ENCODE peak calls at places on chromosomes 2 and 18, in eight cellular contexts. H is kidney, U is colonic mucosa, D is brain microvascular endothelial cell, Q is lower lobe of right lung, E is GM23248, A is HL-60, P is stomach. Y is an unnamed sample.

GRCh38 chr2:23386422-23387220 is 1.6 kb downstream of the KLHL29 start:
- DNase-seq in U (peak), D (no peak), E (peak), Q (peak), A (no peak), P (no peak), H (peak), Y (no peak)

GRCh38 chr2:21836766-21837543 is 713.2 kb downstream of the TDRD15 start:
- DNase-seq in Q (no peak), E (no peak), U (no peak), P (no peak), A (no peak), H (no peak), D (peak), Y (no peak)

GRCh38 chr2:156340818-156341481 is 8.4 kb upstream of the NR4A2 start:
- DNase-seq in A (peak), D (no peak), E (peak), H (no peak), Q (no peak), P (no peak), U (no peak), Y (no peak)

GRCh38 chr2:202494300-202494699 is 118.2 kb downstream of the BMPR2 start:
- DNase-seq in P (no peak), U (peak), H (no peak), E (peak), A (no peak), D (peak), Q (no peak), Y (no peak)

GRCh38 chr18:75846321-75846720 is 418.8 kb upstream of the SMIM21 start:
- DNase-seq in U (no peak), P (no peak), A (no peak), E (no peak), D (no peak), H (no peak), Q (no peak), Y (no peak)

GRCh38 chr18:45282101-45282812 is 333.0 kb upstream of the SLC14A2 start:
- DNase-seq in D (no peak), U (no peak), Q (no peak), P (no peak), A (no peak), E (peak), H (no peak), Y (no peak)

GRCh38 chr2:42933824-42934254 is 141.5 kb upstream of the HAAO start:
- DNase-seq in Q (no peak), P (peak), D (no peak), E (no peak), A (no peak), U (no peak), H (no peak), Y (no peak)

GRCh38 chr2:240237609-240238151 is 97.2 kb upstream of the OTOS start:
- DNase-seq in D (peak), A (no peak), E (peak), P (peak), U (peak), Q (peak), H (no peak), Y (peak)

GRCh38 chr18:42053188-42053781 is 98.3 kb downstream of the PIK3C3 start:
- DNase-seq in P (peak), E (peak), D (peak), Q (no peak), H (no peak), A (peak), U (peak), Y (no peak)

GRCh38 chr2:125405816-125406215 is 1250.1 kb upstream of the GYPC start:
- DNase-seq in U (no peak), H (no peak), Q (no peak), D (peak), A (no peak), P (no peak), E (peak), Y (no peak)

GRCh38 chr2:234708091-234708683 is 211.3 kb upstream of the ARL4C start:
- DNase-seq in U (no peak), P (no peak), D (no peak), H (no peak), E (no peak), Q (no peak), A (no peak), Y (no peak)

GRCh38 chr2:1757567-1757966 is 13.3 kb upstream of the PXDN start:
- DNase-seq in E (no peak), Q (no peak), D (no peak), A (no peak), H (no peak), P (no peak), U (no peak), Y (no peak)

GRCh38 chr2:216195565-216195978 is 86.4 kb downstream of the XRCC5 start:
- DNase-seq in D (peak), U (no peak), Q (no peak), H (no peak), A (no peak), P (no peak), E (peak), Y (no peak)

DNA sequence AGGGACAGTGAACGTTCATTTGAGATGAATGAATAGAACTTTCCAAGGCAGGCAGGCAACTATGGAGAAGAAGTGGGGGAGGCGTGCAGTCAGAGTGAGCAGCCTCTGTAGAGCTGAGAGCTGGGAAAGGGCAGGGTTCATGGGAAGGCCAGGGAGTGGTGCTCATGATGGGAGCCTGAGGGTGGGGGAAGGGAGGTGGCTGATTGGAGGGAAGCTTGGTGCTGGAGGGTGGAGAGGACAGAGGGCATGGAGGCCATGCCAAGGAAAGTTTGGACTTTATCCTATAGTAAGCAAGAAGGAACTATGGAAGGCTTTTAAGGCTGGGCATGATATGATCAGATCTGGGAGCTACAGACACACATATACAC is 47.6 kb upstream of the LGALSL start:
- DNase-seq in U (peak), Q (no peak), D (no peak), P (peak), A (no peak), H (no peak), E (peak), Y (no peak)
- H3K27ac ChIP-seq in U (peak), Q (peak), D (no peak), P (peak), A (no peak), H (no peak), E (peak), Y (no peak)

GRCh38 chr2:158459161-158460003 is 2.6 kb downstream of the PKP4 start:
- DNase-seq in H (no peak), A (no peak), E (no peak), Q (no peak), U (no peak), P (no peak), D (no peak), Y (no peak)
- H3K27ac ChIP-seq in H (peak), A (no peak), E (no peak), Q (no peak), U (no peak), P (no peak), D (no peak), Y (no peak)

DNA sequence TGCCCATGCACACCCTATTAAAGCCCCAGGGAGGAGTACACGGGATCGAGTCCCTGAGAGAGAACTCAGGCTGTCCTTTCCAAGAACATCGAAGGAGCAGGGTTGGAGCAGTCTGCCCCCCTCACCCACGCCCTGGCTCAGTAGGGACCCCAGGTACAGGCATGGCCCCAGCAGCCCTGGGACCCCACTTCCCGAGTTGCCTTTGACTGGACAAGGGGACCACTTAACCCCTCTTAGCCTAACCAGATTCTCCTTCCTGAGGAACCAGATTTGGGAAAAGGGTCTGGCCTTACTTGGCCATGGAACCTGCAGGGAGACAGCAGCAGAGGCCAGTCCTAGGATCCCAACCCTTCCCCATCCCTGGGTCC is 37.2 kb downstream of the FAM178B start:
- DNase-seq in A (no peak), H (no peak), Q (no peak), E (no peak), D (no peak), U (no peak), P (no peak), Y (no peak)
- H3K27ac ChIP-seq in A (no peak), H (no peak), Q (no peak), E (no peak), D (no peak), U (no peak), P (no peak), Y (no peak)

DNA sequence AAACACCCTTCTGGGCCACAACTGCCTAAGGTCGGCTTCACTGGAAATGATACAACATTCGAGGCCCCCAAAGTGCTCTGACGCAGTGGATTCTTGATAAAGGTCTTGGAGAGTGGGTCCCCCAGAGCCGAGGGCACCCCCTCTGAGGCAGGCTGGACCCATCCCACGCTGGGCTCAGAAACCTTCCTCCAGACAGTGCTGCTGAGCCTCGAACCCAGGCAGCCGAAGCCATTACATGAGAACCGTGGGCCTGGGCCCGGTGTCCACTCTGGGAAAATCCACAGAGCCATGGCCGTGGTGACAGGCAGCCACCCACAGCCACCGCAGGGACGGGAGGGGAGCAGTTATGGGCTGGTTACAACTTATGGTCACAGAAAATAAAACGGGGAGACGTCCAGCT is 81.4 kb upstream of the ID2 start:
- DNase-seq in H (no peak), U (no peak), A (no peak), Q (peak), D (no peak), P (no peak), E (no peak), Y (no peak)
- H3K27ac ChIP-seq in H (no peak), U (no peak), A (no peak), Q (no peak), D (no peak), P (no peak), E (no peak), Y (no peak)

DNA sequence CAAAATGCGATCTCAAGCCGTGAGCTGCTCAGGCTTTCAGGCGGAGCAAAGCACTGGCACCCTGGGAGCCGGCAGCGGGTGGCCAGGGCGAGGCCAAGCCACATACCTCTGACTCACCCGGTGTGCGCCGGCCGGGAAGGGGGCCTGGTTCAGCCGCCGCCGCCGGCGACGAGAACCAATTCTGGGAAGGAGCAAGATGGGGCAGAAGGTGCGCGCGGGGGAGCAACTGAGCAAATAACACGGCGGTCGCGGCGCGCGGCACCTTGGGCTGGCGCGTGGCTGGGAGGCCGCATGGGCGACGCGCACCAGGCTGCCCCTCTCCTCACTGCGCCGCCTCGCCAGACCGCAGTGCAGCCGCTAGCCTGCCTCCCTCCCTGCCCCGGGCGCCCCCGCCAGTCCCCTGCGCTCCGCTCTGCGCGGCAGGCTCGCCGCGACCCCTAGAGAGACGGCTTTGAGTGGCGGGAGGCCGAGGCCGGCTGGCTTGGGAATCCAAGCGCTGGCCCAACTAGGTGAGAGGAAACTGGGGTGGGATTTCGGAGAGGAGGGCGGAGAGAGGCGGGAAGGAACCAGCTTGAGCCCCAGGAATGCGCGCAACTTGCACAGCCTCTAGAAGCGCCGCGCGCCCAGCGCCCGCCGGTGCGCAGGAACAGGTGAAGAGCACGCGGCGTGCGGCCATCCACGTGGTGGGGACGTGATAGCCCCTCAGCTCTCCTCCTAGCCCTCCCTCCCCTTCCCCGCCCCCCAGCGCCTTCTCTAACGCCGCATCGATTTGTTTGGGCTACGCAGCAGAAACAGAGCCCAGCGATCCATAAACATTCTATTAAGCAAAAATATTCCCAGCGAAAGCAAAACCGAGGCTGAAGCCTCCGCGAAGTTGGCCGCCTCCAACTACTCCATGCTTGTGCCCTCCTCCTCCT is 3.3 kb downstream of the NRP2 start:
- DNase-seq in E (peak), Q (peak), P (peak), A (no peak), H (peak), U (no peak), D (no peak), Y (peak)
- H3K27ac ChIP-seq in E (no peak), Q (peak), P (peak), A (no peak), H (peak), U (peak), D (peak), Y (peak)

GRCh38 chr2:191151315-191151698 is 513 bp upstream of the STAT4 start:
- DNase-seq in H (peak), U (no peak), E (no peak), Q (no peak), D (no peak), P (no peak), A (no peak), Y (no peak)
- H3K27ac ChIP-seq in H (no peak), U (peak), E (no peak), Q (peak), D (no peak), P (peak), A (no peak), Y (no peak)

GRCh38 chr2:177256026-177256425 is 8.5 kb downstream of the NFE2L2 start:
- DNase-seq in D (no peak), Q (no peak), E (no peak), H (no peak), P (no peak), U (no peak), A (no peak), Y (no peak)

GRCh38 chr2:177256695-177257094 is 7.8 kb downstream of the NFE2L2 start:
- DNase-seq in Q (no peak), H (no peak), E (no peak), A (no peak), P (no peak), D (no peak), U (no peak), Y (no peak)

GRCh38 chr2:177253704-177254103 is 10.8 kb downstream of the NFE2L2 start:
- DNase-seq in U (no peak), P (no peak), D (no peak), H (no peak), Q (no peak), A (no peak), E (no peak), Y (no peak)

GRCh38 chr2:177254433-177255226 is 9.9 kb downstream of the NFE2L2 start:
- DNase-seq in U (peak), A (no peak), D (peak), E (peak), H (no peak), Q (peak), P (peak), Y (no peak)

GRCh38 chr2:177255227-177255601 is 9.3 kb downstream of the NFE2L2 start:
- DNase-seq in E (no peak), P (no peak), U (no peak), D (no peak), Q (no peak), A (no peak), H (no peak), Y (no peak)
- H3K27ac ChIP-seq in E (no peak), P (peak), U (peak), D (no peak), Q (peak), A (peak), H (no peak), Y (peak)

GRCh38 chr2:219611866-219612604 is 14.4 kb downstream of the STK11IP start:
- DNase-seq in Q (no peak), A (no peak), H (peak), P (no peak), D (no peak), U (no peak), E (no peak), Y (no peak)

GRCh38 chr2:219608399-219608964 is 10.8 kb downstream of the STK11IP start:
- DNase-seq in P (no peak), H (no peak), E (no peak), D (no peak), Q (no peak), A (no peak), U (no peak), Y (no peak)

GRCh38 chr2:219611306-219611705 is 13.6 kb downstream of the STK11IP start:
- DNase-seq in Q (no peak), E (no peak), A (no peak), H (no peak), U (no peak), P (no peak), D (no peak), Y (no peak)

GRCh38 chr2:219607931-219608330 is 10.3 kb downstream of the STK11IP start:
- DNase-seq in H (no peak), A (peak), P (no peak), E (no peak), Q (no peak), U (no peak), D (no peak), Y (no peak)

DNA sequence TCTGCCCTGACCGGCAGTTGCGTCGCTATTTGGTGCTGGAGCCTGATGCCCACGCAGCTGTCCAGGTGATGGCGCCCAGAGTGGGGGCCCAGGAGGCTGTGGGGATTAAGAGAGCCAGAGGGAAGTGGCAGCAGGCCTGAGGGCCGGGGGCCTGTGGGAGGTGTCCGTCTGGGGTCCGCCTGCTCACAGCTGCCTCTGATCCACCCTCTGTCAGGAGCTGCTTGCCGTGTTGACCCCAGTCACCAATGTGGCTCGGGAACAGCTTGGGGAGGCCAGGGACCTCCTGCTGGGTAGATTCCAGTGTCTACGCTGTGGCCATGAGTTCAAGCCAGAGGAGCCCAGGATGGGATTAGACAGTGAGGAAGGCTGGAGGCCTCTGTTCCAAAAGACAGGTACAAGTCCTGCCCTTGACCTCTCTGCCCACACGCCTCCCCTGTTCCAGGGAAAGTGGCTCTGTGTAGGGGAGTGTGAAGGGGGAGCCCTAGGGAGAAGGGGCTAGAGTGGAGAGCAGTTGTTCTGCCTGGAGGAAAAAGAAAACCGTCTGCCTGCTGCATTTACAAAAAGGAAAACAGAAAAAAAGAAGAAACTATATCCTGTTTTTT is 11.6 kb downstream of the STK11IP start:
- DNase-seq in E (no peak), H (no peak), D (no peak), P (no peak), Q (no peak), A (no peak), U (no peak), Y (no peak)
- H3K27ac ChIP-seq in E (no peak), H (no peak), D (no peak), P (no peak), Q (no peak), A (peak), U (no peak), Y (no peak)